ENCODE peak calls at places on chromosomes 5 and 9, in seven cellular contexts. One of them, this sample, is unnamed.

GRCh38 chr5:168468836-168469235 is 17.4 kb upstream of the RARS1 start:
- DNase-seq in omental fat pad: no peak
- DNase-seq in psoas muscle: no peak
- DNase-seq in tibial artery: no peak
- DNase-seq in astrocyte of the cerebellum: peak; percentile 64
- DNase-seq in Panc1: no peak
- DNase-seq in spleen: no peak
- DNase-seq in this sample: no peak

GRCh38 chr9:109907810-109908458 is 127.9 kb downstream of the PALM2AKAP2 start:
- DNase-seq in omental fat pad: no peak
- DNase-seq in spleen: no peak
- DNase-seq in tibial artery: no peak
- DNase-seq in Panc1: no peak
- DNase-seq in astrocyte of the cerebellum: no peak
- DNase-seq in psoas muscle: no peak
- DNase-seq in this sample: no peak

GRCh38 chr5:96140496-96140895 is 178.8 kb upstream of the ELL2 start:
- DNase-seq in Panc1: no peak
- DNase-seq in omental fat pad: no peak
- DNase-seq in tibial artery: no peak
- DNase-seq in astrocyte of the cerebellum: no peak
- DNase-seq in psoas muscle: no peak
- DNase-seq in spleen: no peak
- DNase-seq in this sample: no peak

GRCh38 chr9:134602547-134603362 is 38.8 kb upstream of the COL5A1 start:
- DNase-seq in psoas muscle: peak; percentile 69
- DNase-seq in Panc1: no peak
- DNase-seq in omental fat pad: no peak
- DNase-seq in astrocyte of the cerebellum: peak; percentile 99
- DNase-seq in spleen: no peak
- DNase-seq in tibial artery: peak; percentile 64
- DNase-seq in this sample: no peak

GRCh38 chr9:19460258-19460657 is 51.4 kb downstream of the ACER2 start:
- DNase-seq in Panc1: no peak
- DNase-seq in psoas muscle: no peak
- DNase-seq in tibial artery: no peak
- DNase-seq in astrocyte of the cerebellum: no peak
- DNase-seq in spleen: no peak
- DNase-seq in omental fat pad: no peak
- DNase-seq in this sample: no peak

GRCh38 chr9:120528327-120528726 is 51.6 kb downstream of the CDK5RAP2 start:
- DNase-seq in tibial artery: no peak
- DNase-seq in omental fat pad: no peak
- DNase-seq in spleen: no peak
- DNase-seq in astrocyte of the cerebellum: no peak
- DNase-seq in psoas muscle: no peak
- DNase-seq in Panc1: no peak
- DNase-seq in this sample: no peak

GRCh38 chr9:75033789-75034473 is 5.8 kb upstream of the CARNMT1 start:
- DNase-seq in psoas muscle: no peak
- DNase-seq in tibial artery: no peak
- DNase-seq in astrocyte of the cerebellum: no peak
- DNase-seq in spleen: no peak
- DNase-seq in Panc1: no peak
- DNase-seq in omental fat pad: no peak
- DNase-seq in this sample: no peak

GRCh38 chr5:189486-189885 is 1.8 kb upstream of the LRRC14B start:
- DNase-seq in spleen: peak; percentile 59
- DNase-seq in tibial artery: no peak
- DNase-seq in astrocyte of the cerebellum: no peak
- DNase-seq in Panc1: no peak
- DNase-seq in omental fat pad: no peak
- DNase-seq in psoas muscle: no peak
- DNase-seq in this sample: no peak

GRCh38 chr5:16392718-16393117 is 72.9 kb downstream of the ZNF622 start:
- DNase-seq in psoas muscle: no peak
- DNase-seq in Panc1: no peak
- DNase-seq in astrocyte of the cerebellum: no peak
- DNase-seq in omental fat pad: no peak
- DNase-seq in tibial artery: no peak
- DNase-seq in spleen: no peak
- DNase-seq in this sample: no peak

GRCh38 chr5:7317751-7318150 is 78.2 kb upstream of the ADCY2 start:
- DNase-seq in astrocyte of the cerebellum: no peak
- DNase-seq in tibial artery: no peak
- DNase-seq in omental fat pad: no peak
- DNase-seq in spleen: no peak
- DNase-seq in psoas muscle: no peak
- DNase-seq in Panc1: no peak
- DNase-seq in this sample: no peak

GRCh38 chr5:14123551-14123950 is 19.6 kb upstream of the TRIO start:
- DNase-seq in omental fat pad: no peak
- DNase-seq in Panc1: no peak
- DNase-seq in spleen: no peak
- DNase-seq in astrocyte of the cerebellum: no peak
- DNase-seq in tibial artery: no peak
- DNase-seq in psoas muscle: no peak
- DNase-seq in this sample: no peak

GRCh38 chr5:62029303-62029702 is 276.7 kb upstream of the KIF2A start:
- DNase-seq in Panc1: no peak
- DNase-seq in tibial artery: no peak
- DNase-seq in psoas muscle: no peak
- DNase-seq in spleen: no peak
- DNase-seq in omental fat pad: no peak
- DNase-seq in astrocyte of the cerebellum: no peak
- DNase-seq in this sample: no peak

GRCh38 chr9:4384750-4385149 is 84.9 kb upstream of the GLIS3 start:
- DNase-seq in spleen: no peak
- DNase-seq in tibial artery: no peak
- DNase-seq in omental fat pad: no peak
- DNase-seq in psoas muscle: no peak
- DNase-seq in astrocyte of the cerebellum: no peak
- DNase-seq in Panc1: no peak
- DNase-seq in this sample: no peak

GRCh38 chr5:172319708-172320441 is 36.3 kb upstream of the UBTD2 start:
- DNase-seq in Panc1: no peak
- DNase-seq in psoas muscle: no peak
- DNase-seq in astrocyte of the cerebellum: no peak
- DNase-seq in tibial artery: peak; percentile 47
- DNase-seq in spleen: no peak
- DNase-seq in omental fat pad: no peak
- DNase-seq in this sample: no peak

GRCh38 chr5:137218471-137218870 is 280.7 kb downstream of the SPOCK1 start:
- DNase-seq in spleen: no peak
- DNase-seq in tibial artery: no peak
- DNase-seq in psoas muscle: no peak
- DNase-seq in omental fat pad: no peak
- DNase-seq in astrocyte of the cerebellum: peak; percentile 70
- DNase-seq in Panc1: no peak
- DNase-seq in this sample: no peak

GRCh38 chr9:104879555-104880318 is 48.2 kb downstream of the ABCA1 start:
- DNase-seq in omental fat pad: no peak
- DNase-seq in spleen: no peak
- DNase-seq in Panc1: no peak
- DNase-seq in astrocyte of the cerebellum: no peak
- DNase-seq in psoas muscle: no peak
- DNase-seq in tibial artery: no peak
- DNase-seq in this sample: no peak

DNA sequence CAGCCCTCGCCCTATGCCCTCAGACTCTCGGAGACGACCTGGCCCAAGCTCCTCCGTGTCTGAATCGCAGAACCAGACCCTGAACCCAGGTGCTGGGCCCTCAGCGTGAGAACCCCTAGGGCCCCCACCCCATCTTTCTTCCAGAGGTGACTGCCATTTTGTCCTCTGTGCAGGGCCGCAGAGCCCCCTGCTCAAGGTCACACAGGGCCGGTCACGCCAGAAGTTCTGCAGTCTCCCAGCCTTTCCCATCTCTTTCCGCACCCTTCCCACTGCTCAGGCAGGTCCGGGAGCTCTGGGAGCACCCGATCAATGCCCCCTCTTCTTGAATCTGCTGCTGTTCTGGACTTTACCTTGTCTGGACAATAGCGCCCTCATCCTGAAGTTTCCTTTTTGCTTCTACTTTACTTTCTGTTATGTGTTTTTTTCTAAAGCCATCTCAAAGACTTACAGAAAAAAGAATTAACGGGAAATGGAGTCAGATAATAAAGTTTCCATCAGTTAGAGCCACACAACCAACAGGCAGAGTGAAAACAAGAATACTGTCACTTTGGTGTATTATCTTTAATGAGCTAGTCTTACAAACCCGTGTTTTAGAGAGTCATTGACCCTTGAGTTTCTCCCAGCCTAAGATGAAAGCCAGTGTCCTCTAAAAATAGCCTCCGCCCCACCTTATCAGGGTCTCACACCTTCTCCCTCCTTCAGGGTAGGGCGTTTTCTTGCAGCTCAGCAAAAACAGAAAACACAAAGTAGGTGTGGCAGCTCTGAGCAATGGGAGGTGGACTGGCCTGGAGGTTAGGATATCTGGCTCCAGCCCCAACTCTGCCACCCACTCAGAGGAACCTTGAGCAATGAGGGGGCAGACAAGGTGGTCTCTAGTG is 1.8 kb downstream of the TMOD1 start:
- DNase-seq in spleen: no peak
- DNase-seq in tibial artery: no peak
- DNase-seq in psoas muscle: no peak
- DNase-seq in Panc1: no peak
- DNase-seq in omental fat pad: no peak
- DNase-seq in astrocyte of the cerebellum: no peak
- DNase-seq in this sample: peak; percentile 39
- TF ChIP-seq CTCF in spleen: no peak
- TF ChIP-seq CTCF in tibial artery: no peak
- TF ChIP-seq CTCF in psoas muscle: no peak
- TF ChIP-seq CTCF in Panc1: no peak
- TF ChIP-seq CTCF in omental fat pad: no peak
- TF ChIP-seq CTCF in astrocyte of the cerebellum: no peak
- TF ChIP-seq CTCF in this sample: no peak

DNA sequence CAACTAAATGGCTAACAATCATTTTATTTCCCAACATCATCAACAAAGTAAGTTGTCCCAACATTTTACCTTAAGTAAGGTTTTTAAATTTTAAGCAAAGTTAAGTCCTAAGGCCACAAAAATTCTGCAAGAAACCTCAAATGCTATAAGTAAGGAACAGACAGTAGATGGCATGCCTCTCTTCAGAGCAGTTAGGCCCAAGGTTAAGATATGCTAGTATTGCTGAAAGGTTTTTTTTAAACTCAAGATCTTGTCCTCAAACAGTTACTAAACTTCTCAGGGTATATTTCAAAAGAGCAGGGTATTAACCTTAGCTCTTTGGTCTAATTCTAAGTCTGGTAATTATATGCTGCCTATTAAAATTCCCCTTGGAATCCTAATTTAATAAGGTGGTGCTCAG is 35.1 kb downstream of the PJA2 start:
- DNase-seq in astrocyte of the cerebellum: no peak
- DNase-seq in spleen: no peak
- DNase-seq in omental fat pad: no peak
- DNase-seq in psoas muscle: no peak
- DNase-seq in tibial artery: no peak
- DNase-seq in Panc1: no peak
- DNase-seq in this sample: no peak
- TF ChIP-seq CTCF in astrocyte of the cerebellum: no peak
- TF ChIP-seq CTCF in spleen: no peak
- TF ChIP-seq CTCF in omental fat pad: no peak
- TF ChIP-seq CTCF in psoas muscle: no peak
- TF ChIP-seq CTCF in tibial artery: no peak
- TF ChIP-seq CTCF in Panc1: peak; percentile 13
- TF ChIP-seq CTCF in this sample: no peak

GRCh38 chr9:93391898-93392297 is 59.6 kb upstream of the FAM120A start:
- DNase-seq in spleen: no peak
- DNase-seq in omental fat pad: no peak
- DNase-seq in tibial artery: no peak
- DNase-seq in Panc1: no peak
- DNase-seq in astrocyte of the cerebellum: no peak
- DNase-seq in psoas muscle: no peak
- DNase-seq in this sample: no peak
- TF ChIP-seq CTCF in spleen: no peak
- TF ChIP-seq CTCF in omental fat pad: no peak
- TF ChIP-seq CTCF in tibial artery: no peak
- TF ChIP-seq CTCF in Panc1: no peak
- TF ChIP-seq CTCF in astrocyte of the cerebellum: no peak
- TF ChIP-seq CTCF in psoas muscle: no peak
- TF ChIP-seq CTCF in this sample: no peak

GRCh38 chr9:83061036-83061435 is 1.9 kb downstream of the RASEF start:
- DNase-seq in astrocyte of the cerebellum: no peak
- DNase-seq in tibial artery: no peak
- DNase-seq in spleen: no peak
- DNase-seq in psoas muscle: no peak
- DNase-seq in omental fat pad: no peak
- DNase-seq in Panc1: no peak
- DNase-seq in this sample: no peak

GRCh38 chr9:83060557-83060956 is 2.4 kb downstream of the RASEF start:
- DNase-seq in tibial artery: no peak
- DNase-seq in Panc1: no peak
- DNase-seq in psoas muscle: no peak
- DNase-seq in omental fat pad: no peak
- DNase-seq in spleen: no peak
- DNase-seq in astrocyte of the cerebellum: no peak
- DNase-seq in this sample: no peak

GRCh38 chr9:83065233-83065632 is 2.3 kb upstream of the RASEF start:
- DNase-seq in omental fat pad: no peak
- DNase-seq in spleen: no peak
- DNase-seq in astrocyte of the cerebellum: no peak
- DNase-seq in tibial artery: no peak
- DNase-seq in psoas muscle: no peak
- DNase-seq in Panc1: no peak
- DNase-seq in this sample: no peak

GRCh38 chr9:83062011-83062652 is 810 bp downstream of the RASEF start:
- DNase-seq in tibial artery: no peak
- DNase-seq in spleen: no peak
- DNase-seq in psoas muscle: no peak
- DNase-seq in astrocyte of the cerebellum: no peak
- DNase-seq in Panc1: no peak
- DNase-seq in omental fat pad: no peak
- DNase-seq in this sample: no peak

DNA sequence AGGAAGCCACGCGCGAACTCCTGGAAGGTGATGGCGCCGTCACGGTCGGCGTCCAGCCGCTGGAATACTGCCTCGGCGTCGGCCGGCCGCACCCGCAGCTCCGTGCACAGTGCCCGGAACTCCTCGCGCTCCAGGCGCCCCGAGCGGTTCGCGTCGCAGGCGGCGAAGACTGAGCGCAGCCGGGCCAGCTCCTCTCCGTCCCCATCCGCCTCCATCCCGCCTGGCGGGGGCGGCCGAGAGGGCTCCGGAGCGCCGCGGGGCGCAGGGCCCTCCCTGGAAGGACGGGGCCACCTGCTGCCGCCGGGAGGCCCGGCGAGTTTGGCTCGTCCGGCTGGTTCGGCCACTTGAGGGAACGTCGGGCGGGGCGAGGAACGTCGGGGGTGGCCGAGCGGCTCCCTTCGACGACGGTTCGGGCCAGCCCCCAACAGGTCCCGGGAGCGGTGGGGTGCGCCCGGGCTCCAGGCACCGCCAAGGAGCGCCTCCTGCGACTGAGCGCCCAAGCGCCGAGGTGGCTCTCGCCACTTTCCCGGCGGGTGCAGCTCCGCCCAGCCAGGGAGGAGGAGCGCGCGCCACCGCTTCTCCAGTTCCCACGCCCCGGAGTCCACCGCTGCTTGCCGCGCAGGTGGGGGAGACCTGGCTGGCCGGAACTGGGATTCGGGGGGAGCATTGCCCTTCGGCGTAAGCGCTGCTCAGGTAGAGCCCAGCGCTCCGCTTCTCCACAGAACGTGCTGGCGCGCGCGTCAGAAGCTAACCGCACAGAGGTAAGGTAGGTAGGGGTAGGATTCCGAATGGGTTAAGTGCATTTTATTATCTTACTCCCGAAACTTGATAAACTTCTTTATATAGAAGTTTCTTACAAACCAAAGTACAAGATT is at the start of gene RASEF:
- DNase-seq in Panc1: no peak
- DNase-seq in tibial artery: no peak
- DNase-seq in astrocyte of the cerebellum: no peak
- DNase-seq in omental fat pad: no peak
- DNase-seq in psoas muscle: peak; percentile 39
- DNase-seq in spleen: peak; percentile 74
- DNase-seq in this sample: no peak
- TF ChIP-seq CTCF in Panc1: peak; percentile 29
- TF ChIP-seq CTCF in tibial artery: no peak
- TF ChIP-seq CTCF in astrocyte of the cerebellum: no peak
- TF ChIP-seq CTCF in omental fat pad: no peak
- TF ChIP-seq CTCF in psoas muscle: no peak
- TF ChIP-seq CTCF in spleen: no peak
- TF ChIP-seq CTCF in this sample: no peak

This sample was measured in GM20000.